ENCODE peak calls at places on chromosomes 3 and 15, in ten cellular contexts. One of them, this sample, is unnamed. For H3K9me3 and H3K36me3, the result is how much of the 10 kb centered on the place peaks cover.

GRCh38 chr15:63800245-63800644 is 33.5 kb downstream of the HERC1 start:
- DNase-seq in WERI-Rb-1: no peak
- DNase-seq in CD8-positive, alpha-beta T cell: no peak
- DNase-seq in left lung: no peak
- DNase-seq in effector memory CD4-positive, alpha-beta T cell: no peak
- DNase-seq in spleen: no peak
- DNase-seq in neural progenitor cell: no peak
- DNase-seq in SK-N-SH: no peak
- DNase-seq in adipocyte: no peak
- DNase-seq in heart right ventricle: no peak
- DNase-seq in this sample: no peak

GRCh38 chr15:52257734-52258062 is 37.9 kb downstream of the MYO5C start:
- DNase-seq in WERI-Rb-1: peak
- DNase-seq in CD8-positive, alpha-beta T cell: no peak
- DNase-seq in left lung: no peak
- DNase-seq in effector memory CD4-positive, alpha-beta T cell: no peak
- DNase-seq in spleen: no peak
- DNase-seq in neural progenitor cell: peak
- DNase-seq in SK-N-SH: no peak
- DNase-seq in adipocyte: peak
- DNase-seq in heart right ventricle: no peak
- DNase-seq in this sample: peak

GRCh38 chr3:48466386-48467109 is 20.0 kb downstream of the ATRIP start:
- DNase-seq in WERI-Rb-1: no peak
- DNase-seq in CD8-positive, alpha-beta T cell: peak
- DNase-seq in left lung: peak
- DNase-seq in effector memory CD4-positive, alpha-beta T cell: no peak
- DNase-seq in spleen: peak
- DNase-seq in neural progenitor cell: no peak
- DNase-seq in SK-N-SH: peak
- DNase-seq in adipocyte: no peak
- DNase-seq in heart right ventricle: peak
- DNase-seq in this sample: no peak

GRCh38 chr15:42402806-42403205 is 43.5 kb downstream of the CAPN3 start:
- DNase-seq in WERI-Rb-1: no peak
- DNase-seq in CD8-positive, alpha-beta T cell: no peak
- DNase-seq in left lung: no peak
- DNase-seq in effector memory CD4-positive, alpha-beta T cell: no peak
- DNase-seq in spleen: no peak
- DNase-seq in neural progenitor cell: no peak
- DNase-seq in SK-N-SH: no peak
- DNase-seq in adipocyte: no peak
- DNase-seq in heart right ventricle: no peak
- DNase-seq in this sample: no peak

GRCh38 chr3:195914648-195915473 is 6.5 kb upstream of the TNK2 start:
- DNase-seq in WERI-Rb-1: peak
- DNase-seq in CD8-positive, alpha-beta T cell: peak
- DNase-seq in left lung: peak
- DNase-seq in effector memory CD4-positive, alpha-beta T cell: peak
- DNase-seq in spleen: peak
- DNase-seq in neural progenitor cell: peak
- DNase-seq in SK-N-SH: peak
- DNase-seq in adipocyte: peak
- DNase-seq in heart right ventricle: peak
- DNase-seq in this sample: peak

GRCh38 chr3:161977063-161977462 is 480.5 kb downstream of the OTOL1 start:
- DNase-seq in WERI-Rb-1: no peak
- DNase-seq in CD8-positive, alpha-beta T cell: no peak
- DNase-seq in left lung: no peak
- DNase-seq in effector memory CD4-positive, alpha-beta T cell: no peak
- DNase-seq in spleen: no peak
- DNase-seq in neural progenitor cell: no peak
- DNase-seq in SK-N-SH: no peak
- DNase-seq in adipocyte: peak
- DNase-seq in heart right ventricle: no peak
- DNase-seq in this sample: no peak

GRCh38 chr3:180871901-180872300 is 40.6 kb upstream of the FXR1 start:
- DNase-seq in WERI-Rb-1: no peak
- DNase-seq in CD8-positive, alpha-beta T cell: no peak
- DNase-seq in left lung: no peak
- DNase-seq in effector memory CD4-positive, alpha-beta T cell: no peak
- DNase-seq in spleen: no peak
- DNase-seq in neural progenitor cell: no peak
- DNase-seq in SK-N-SH: no peak
- DNase-seq in adipocyte: peak
- DNase-seq in heart right ventricle: no peak
- DNase-seq in this sample: peak

GRCh38 chr3:24683511-24684384 is 189.1 kb upstream of the THRB start:
- DNase-seq in WERI-Rb-1: no peak
- DNase-seq in CD8-positive, alpha-beta T cell: no peak
- DNase-seq in left lung: no peak
- DNase-seq in effector memory CD4-positive, alpha-beta T cell: no peak
- DNase-seq in spleen: no peak
- DNase-seq in neural progenitor cell: peak
- DNase-seq in SK-N-SH: peak
- DNase-seq in adipocyte: peak
- DNase-seq in heart right ventricle: no peak
- DNase-seq in this sample: no peak

GRCh38 chr3:149603126-149604074 is 54.4 kb downstream of the WWTR1 start:
- DNase-seq in WERI-Rb-1: no peak
- DNase-seq in CD8-positive, alpha-beta T cell: no peak
- DNase-seq in left lung: no peak
- DNase-seq in effector memory CD4-positive, alpha-beta T cell: no peak
- DNase-seq in spleen: no peak
- DNase-seq in neural progenitor cell: no peak
- DNase-seq in SK-N-SH: no peak
- DNase-seq in adipocyte: peak
- DNase-seq in heart right ventricle: no peak
- DNase-seq in this sample: no peak

GRCh38 chr3:99627062-99627826 is 11.2 kb upstream of the COL8A1 start:
- DNase-seq in WERI-Rb-1: peak
- DNase-seq in CD8-positive, alpha-beta T cell: no peak
- DNase-seq in left lung: no peak
- DNase-seq in effector memory CD4-positive, alpha-beta T cell: no peak
- DNase-seq in spleen: no peak
- DNase-seq in neural progenitor cell: no peak
- DNase-seq in SK-N-SH: no peak
- DNase-seq in adipocyte: no peak
- DNase-seq in heart right ventricle: no peak
- DNase-seq in this sample: peak

GRCh38 chr3:197168606-197169005 is 129.8 kb downstream of the DLG1 start:
- DNase-seq in WERI-Rb-1: no peak
- DNase-seq in CD8-positive, alpha-beta T cell: no peak
- DNase-seq in left lung: no peak
- DNase-seq in effector memory CD4-positive, alpha-beta T cell: no peak
- DNase-seq in spleen: no peak
- DNase-seq in neural progenitor cell: peak
- DNase-seq in SK-N-SH: peak
- DNase-seq in adipocyte: peak
- DNase-seq in heart right ventricle: no peak
- DNase-seq in this sample: no peak

GRCh38 chr3:176737480-176738147 is 459.7 kb downstream of the TBL1XR1 start:
- DNase-seq in WERI-Rb-1: no peak
- DNase-seq in CD8-positive, alpha-beta T cell: no peak
- DNase-seq in left lung: no peak
- DNase-seq in effector memory CD4-positive, alpha-beta T cell: no peak
- DNase-seq in spleen: no peak
- DNase-seq in neural progenitor cell: no peak
- DNase-seq in SK-N-SH: no peak
- DNase-seq in adipocyte: no peak
- DNase-seq in heart right ventricle: no peak
- DNase-seq in this sample: no peak

DNA sequence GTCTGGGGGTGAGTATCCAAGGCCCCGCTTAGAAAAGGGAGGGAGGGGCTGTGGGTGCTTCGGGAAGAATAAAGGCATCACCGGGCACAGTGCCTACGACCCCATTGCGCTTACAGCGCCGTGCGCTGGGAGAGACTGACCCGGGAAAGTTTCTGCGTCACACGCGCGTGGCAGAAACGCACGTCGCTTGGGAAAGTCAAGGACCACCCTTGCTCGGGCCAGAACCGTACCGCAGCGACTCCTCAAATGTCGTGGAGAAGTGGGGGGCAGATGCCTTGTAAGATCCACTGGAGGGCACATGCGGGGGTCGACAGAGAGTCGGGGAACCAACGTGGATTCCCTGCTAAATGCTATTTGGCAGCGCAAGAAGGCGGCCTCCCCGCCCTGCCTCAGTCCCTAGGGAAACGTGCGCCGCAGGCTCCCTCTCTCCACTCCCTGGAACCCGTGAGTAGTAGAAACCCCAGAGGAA is 2.4 kb downstream of the ADAMTS9 start:
- DNase-seq in WERI-Rb-1: no peak
- DNase-seq in CD8-positive, alpha-beta T cell: no peak
- DNase-seq in left lung: peak
- DNase-seq in effector memory CD4-positive, alpha-beta T cell: no peak
- DNase-seq in spleen: peak
- DNase-seq in neural progenitor cell: no peak
- DNase-seq in SK-N-SH: peak
- DNase-seq in adipocyte: peak
- DNase-seq in heart right ventricle: peak
- DNase-seq in this sample: no peak
- H3K4me3 ChIP-seq in WERI-Rb-1: peak
- H3K4me3 ChIP-seq in CD8-positive, alpha-beta T cell: no peak
- H3K4me3 ChIP-seq in left lung: peak
- H3K4me3 ChIP-seq in effector memory CD4-positive, alpha-beta T cell: no peak
- H3K4me3 ChIP-seq in spleen: peak
- H3K4me3 ChIP-seq in neural progenitor cell: peak
- H3K4me3 ChIP-seq in SK-N-SH: peak
- H3K4me3 ChIP-seq in adipocyte: peak
- H3K4me3 ChIP-seq in heart right ventricle: peak
- H3K4me3 ChIP-seq in this sample: peak

GRCh38 chr15:25170113-25170731 is 215.4 kb downstream of the SNRPN start:
- DNase-seq in WERI-Rb-1: no peak
- DNase-seq in CD8-positive, alpha-beta T cell: no peak
- DNase-seq in left lung: peak
- DNase-seq in effector memory CD4-positive, alpha-beta T cell: no peak
- DNase-seq in spleen: peak
- DNase-seq in neural progenitor cell: no peak
- DNase-seq in SK-N-SH: no peak
- DNase-seq in adipocyte: no peak
- DNase-seq in heart right ventricle: peak
- DNase-seq in this sample: no peak
- H3K9me3 ChIP-seq in WERI-Rb-1: under half
- H3K9me3 ChIP-seq in CD8-positive, alpha-beta T cell: under half
- H3K9me3 ChIP-seq in left lung: half or more
- H3K9me3 ChIP-seq in effector memory CD4-positive, alpha-beta T cell: under half
- H3K9me3 ChIP-seq in spleen: half or more
- H3K9me3 ChIP-seq in neural progenitor cell: under half
- H3K9me3 ChIP-seq in SK-N-SH: under half
- H3K9me3 ChIP-seq in adipocyte: under half
- H3K9me3 ChIP-seq in heart right ventricle: under half
- H3K9me3 ChIP-seq in this sample: under half

GRCh38 chr3:47104259-47104658 is 59.7 kb downstream of the SETD2 start:
- DNase-seq in WERI-Rb-1: no peak
- DNase-seq in CD8-positive, alpha-beta T cell: no peak
- DNase-seq in left lung: no peak
- DNase-seq in effector memory CD4-positive, alpha-beta T cell: no peak
- DNase-seq in spleen: no peak
- DNase-seq in neural progenitor cell: no peak
- DNase-seq in SK-N-SH: no peak
- DNase-seq in adipocyte: no peak
- DNase-seq in heart right ventricle: no peak
- DNase-seq in this sample: no peak
- H3K36me3 ChIP-seq in WERI-Rb-1: under half
- H3K36me3 ChIP-seq in CD8-positive, alpha-beta T cell: under half
- H3K36me3 ChIP-seq in left lung: under half
- H3K36me3 ChIP-seq in effector memory CD4-positive, alpha-beta T cell: under half
- H3K36me3 ChIP-seq in spleen: under half
- H3K36me3 ChIP-seq in neural progenitor cell: under half
- H3K36me3 ChIP-seq in SK-N-SH: under half
- H3K36me3 ChIP-seq in adipocyte: under half
- H3K36me3 ChIP-seq in heart right ventricle: half or more
- H3K36me3 ChIP-seq in this sample: under half

GRCh38 chr15:74173545-74174215 is at the start of gene ISLR:
- DNase-seq in WERI-Rb-1: no peak
- DNase-seq in CD8-positive, alpha-beta T cell: no peak
- DNase-seq in left lung: peak
- DNase-seq in effector memory CD4-positive, alpha-beta T cell: no peak
- DNase-seq in spleen: peak
- DNase-seq in neural progenitor cell: no peak
- DNase-seq in SK-N-SH: peak
- DNase-seq in adipocyte: peak
- DNase-seq in heart right ventricle: peak
- DNase-seq in this sample: no peak

GRCh38 chr15:74175271-74176191 is 2.0 kb downstream of the ISLR start:
- DNase-seq in WERI-Rb-1: no peak
- DNase-seq in CD8-positive, alpha-beta T cell: no peak
- DNase-seq in left lung: peak
- DNase-seq in effector memory CD4-positive, alpha-beta T cell: no peak
- DNase-seq in spleen: peak
- DNase-seq in neural progenitor cell: no peak
- DNase-seq in SK-N-SH: peak
- DNase-seq in adipocyte: no peak
- DNase-seq in heart right ventricle: no peak
- DNase-seq in this sample: no peak

GRCh38 chr15:74176262-74177208 is 3.0 kb downstream of the ISLR start:
- DNase-seq in WERI-Rb-1: peak
- DNase-seq in CD8-positive, alpha-beta T cell: no peak
- DNase-seq in left lung: peak
- DNase-seq in effector memory CD4-positive, alpha-beta T cell: no peak
- DNase-seq in spleen: peak
- DNase-seq in neural progenitor cell: peak
- DNase-seq in SK-N-SH: peak
- DNase-seq in adipocyte: no peak
- DNase-seq in heart right ventricle: no peak
- DNase-seq in this sample: no peak

GRCh38 chr15:74174216-74174965 is 881 bp downstream of the ISLR start:
- DNase-seq in WERI-Rb-1: no peak
- DNase-seq in CD8-positive, alpha-beta T cell: no peak
- DNase-seq in left lung: peak
- DNase-seq in effector memory CD4-positive, alpha-beta T cell: no peak
- DNase-seq in spleen: peak
- DNase-seq in neural progenitor cell: no peak
- DNase-seq in SK-N-SH: peak
- DNase-seq in adipocyte: no peak
- DNase-seq in heart right ventricle: peak
- DNase-seq in this sample: no peak

GRCh38 chr15:74174966-74175270 is 1.4 kb downstream of the ISLR start:
- DNase-seq in WERI-Rb-1: no peak
- DNase-seq in CD8-positive, alpha-beta T cell: no peak
- DNase-seq in left lung: peak
- DNase-seq in effector memory CD4-positive, alpha-beta T cell: no peak
- DNase-seq in spleen: no peak
- DNase-seq in neural progenitor cell: no peak
- DNase-seq in SK-N-SH: peak
- DNase-seq in adipocyte: no peak
- DNase-seq in heart right ventricle: no peak
- DNase-seq in this sample: no peak
- H3K4me3 ChIP-seq in WERI-Rb-1: no peak
- H3K4me3 ChIP-seq in CD8-positive, alpha-beta T cell: no peak
- H3K4me3 ChIP-seq in left lung: no peak
- H3K4me3 ChIP-seq in effector memory CD4-positive, alpha-beta T cell: no peak
- H3K4me3 ChIP-seq in spleen: no peak
- H3K4me3 ChIP-seq in neural progenitor cell: no peak
- H3K4me3 ChIP-seq in SK-N-SH: no peak
- H3K4me3 ChIP-seq in adipocyte: peak
- H3K4me3 ChIP-seq in heart right ventricle: peak
- H3K4me3 ChIP-seq in this sample: no peak